ENCODE peak calls at places on chromosomes 6 and 20, in five cellular contexts. B is cardiac fibroblast, T is nephron progenitor cell, C is uterus, L is progenitor cell of endocrine pancreas. D is an unnamed sample.

GRCh38 chr6:42297661-42298060 is 80.0 kb upstream of the MRPS10 start:
- DNase-seq in B (no peak), T (no peak), C (no peak), L (no peak), D (no peak)

GRCh38 chr6:85124472-85125428 is 325.1 kb upstream of the NT5E start:
- DNase-seq in B (peak; percentile 65), T (no peak), C (no peak), L (no peak), D (no peak)

GRCh38 chr20:5689451-5689850 is 60.8 kb upstream of the SHLD1 start:
- DNase-seq in B (no peak), T (no peak), C (no peak), L (no peak), D (no peak)

GRCh38 chr6:19802656-19803055 is 34.5 kb upstream of the ID4 start:
- DNase-seq in B (no peak), T (no peak), C (no peak), L (no peak), D (no peak)

GRCh38 chr20:46801003-46801702 is 91.7 kb downstream of the SLC2A10 start:
- DNase-seq in B (no peak), T (no peak), C (no peak), L (no peak), D (no peak)

GRCh38 chr20:31698803-31699718 is 23.6 kb downstream of the BCL2L1 start:
- DNase-seq in B (peak; percentile 97), T (no peak), C (peak; percentile 25), L (no peak), D (no peak)

GRCh38 chr6:83590413-83590812 is 78.1 kb downstream of the PRSS35 start:
- DNase-seq in B (peak; percentile 63), T (no peak), C (no peak), L (no peak), D (no peak)

GRCh38 chr6:24522090-24522820 is 27.5 kb downstream of the ALDH5A1 start:
- DNase-seq in B (peak; percentile 5), T (peak; percentile 16), C (no peak), L (no peak), D (no peak)

GRCh38 chr20:44465001-44465560 is 10.6 kb upstream of the TTPAL start:
- DNase-seq in B (no peak), T (no peak), C (no peak), L (no peak), D (no peak)

GRCh38 chr6:168865-169455 is 123.3 kb upstream of the DUSP22 start:
- DNase-seq in B (peak; percentile 72), T (no peak), C (no peak), L (no peak), D (no peak)

GRCh38 chr6:142764306-142764705 is 180.7 kb downstream of the HIVEP2 start:
- DNase-seq in B (no peak), T (no peak), C (no peak), L (no peak), D (no peak)

GRCh38 chr20:58553841-58554240 is 38.6 kb upstream of the APCDD1L start:
- DNase-seq in B (no peak), T (no peak), C (peak; percentile 29), L (no peak), D (no peak)

GRCh38 chr6:65004283-65004682 is 702.7 kb downstream of the EYS start:
- DNase-seq in B (no peak), T (no peak), C (no peak), L (no peak), D (no peak)

GRCh38 chr6:71489736-71490135 is 201.1 kb downstream of the OGFRL1 start:
- DNase-seq in B (peak; percentile 91), T (no peak), C (no peak), L (no peak), D (no peak)

GRCh38 chr20:58708246-58708931 is 15.8 kb downstream of the NPEPL1 start:
- DNase-seq in B (no peak), T (no peak), C (peak; percentile 7), L (no peak), D (peak; percentile 0)

GRCh38 chr20:36274248-36274841 is 31.8 kb upstream of the DLGAP4 start:
- DNase-seq in B (no peak), T (no peak), C (no peak), L (no peak), D (peak; percentile 10)

GRCh38 chr6:113819169-113819830 is 37.8 kb upstream of the MARCKS start:
- DNase-seq in B (no peak), T (no peak), C (no peak), L (no peak), D (no peak)

GRCh38 chr6:100998111-100998510 is 117.0 kb upstream of the ASCC3 start:
- DNase-seq in B (peak; percentile 64), T (no peak), C (no peak), L (no peak), D (no peak)

GRCh38 chr6:162179196-162179951 is 548.2 kb downstream of the PRKN start:
- DNase-seq in B (no peak), T (no peak), C (no peak), L (no peak), D (no peak)

GRCh38 chr6:74870403-74870802 is 335.4 kb downstream of the COL12A1 start:
- DNase-seq in B (no peak), T (no peak), C (no peak), L (no peak), D (no peak)

GRCh38 chr6:167667204-167668018 is 159.3 kb upstream of the AFDN start:
- DNase-seq in B (no peak), T (no peak), C (no peak), L (no peak), D (no peak)

GRCh38 chr6:81331526-81331925 is 421.0 kb downstream of the TENT5A start:
- DNase-seq in B (peak; percentile 66), T (no peak), C (no peak), L (no peak), D (no peak)
- TF ChIP-seq CTCF in B (no peak), T (no peak), C (no peak), L (no peak), D (no peak)

GRCh38 chr6:150078788-150079187 is 9.9 kb upstream of the ULBP3 start:
- DNase-seq in B (no peak), T (no peak), C (no peak), L (no peak), D (no peak)

GRCh38 chr6:150079604-150080003 is 10.7 kb upstream of the ULBP3 start:
- DNase-seq in B (no peak), T (no peak), C (no peak), L (no peak), D (no peak)

GRCh38 chr6:150074651-150075416 is 5.9 kb upstream of the ULBP3 start:
- DNase-seq in B (peak; percentile 40), T (no peak), C (no peak), L (no peak), D (no peak)

GRCh38 chr6:150072201-150072600 is 3.3 kb upstream of the ULBP3 start:
- DNase-seq in B (peak; percentile 57), T (no peak), C (no peak), L (no peak), D (no peak)

DNA sequence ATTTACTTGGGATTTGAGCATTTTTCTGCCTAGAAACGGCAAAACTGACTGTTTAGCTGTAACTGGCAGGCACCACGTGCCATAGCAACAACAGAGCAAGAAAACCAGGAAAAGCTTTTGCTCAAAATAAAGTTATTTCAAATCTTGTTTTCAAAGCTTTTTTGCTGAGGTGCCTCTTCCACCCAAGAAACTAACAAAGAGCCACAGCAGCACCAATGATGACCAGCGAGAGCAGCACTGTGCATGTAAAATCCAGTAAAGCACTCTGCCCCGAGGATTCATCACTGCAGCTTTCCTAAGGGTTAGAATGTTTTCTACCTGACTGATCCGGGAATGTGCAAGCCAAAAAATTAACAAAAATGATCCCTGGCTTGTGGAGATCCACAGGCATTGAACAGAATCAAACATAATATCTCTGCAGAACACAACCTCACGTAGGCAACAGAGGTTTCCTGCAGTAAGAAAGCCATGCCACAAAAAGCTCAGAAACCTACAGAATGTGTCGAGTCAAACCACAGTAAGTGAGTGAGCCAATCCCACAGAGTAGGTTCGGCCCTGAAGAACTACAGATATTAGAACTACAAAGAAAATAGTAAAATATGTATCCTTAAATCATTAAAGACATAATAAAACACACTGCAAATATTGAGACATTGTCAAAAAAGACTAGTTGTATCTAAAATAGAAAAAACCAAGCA is 7.4 kb upstream of the ULBP3 start:
- DNase-seq in B (no peak), T (no peak), C (no peak), L (no peak), D (no peak)
- TF ChIP-seq CTCF in B (no peak), T (peak; percentile 20), C (no peak), L (peak; percentile 25), D (peak; percentile 37)

DNA sequence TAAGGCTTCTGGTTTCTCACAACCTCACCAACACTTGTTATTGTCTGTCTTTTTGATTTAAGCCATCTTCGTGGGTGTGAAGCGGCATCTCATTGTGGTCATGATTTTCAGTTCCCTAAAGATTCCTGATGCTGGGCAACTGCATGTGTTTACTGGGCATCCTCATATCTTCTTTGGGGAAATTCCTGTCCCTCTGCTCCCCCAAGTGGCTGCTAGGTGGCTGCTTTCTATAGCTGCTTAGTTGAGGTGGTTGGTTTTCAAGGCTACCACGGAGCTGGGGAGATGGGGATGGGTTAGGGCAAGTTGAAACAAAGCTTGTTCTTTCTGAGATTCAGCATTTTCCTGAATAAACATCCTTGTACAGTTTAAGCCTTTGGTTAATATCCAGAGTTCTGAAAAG is 403.9 kb upstream of the SULF2 start:
- DNase-seq in B (no peak), T (no peak), C (no peak), L (no peak), D (no peak)
- TF ChIP-seq CTCF in B (peak; percentile 7), T (no peak), C (peak; percentile 50), L (peak; percentile 8), D (peak; percentile 33)

GRCh38 chr6:5398530-5398929 is 137.2 kb downstream of the FARS2 start:
- DNase-seq in B (peak; percentile 74), T (no peak), C (no peak), L (no peak), D (no peak)
- TF ChIP-seq CTCF in B (peak; percentile 57), T (peak; percentile 38), C (peak; percentile 24), L (peak; percentile 44), D (peak; percentile 64)

GRCh38 chr6:52014391-52014790 is 73.0 kb downstream of the PKHD1 start:
- DNase-seq in B (no peak), T (no peak), C (no peak), L (no peak), D (no peak)
- TF ChIP-seq CTCF in B (no peak), T (no peak), C (no peak), L (no peak), D (no peak)

GRCh38 chr6:21850682-21851081 is 257.1 kb downstream of the SOX4 start:
- DNase-seq in B (no peak), T (no peak), C (no peak), L (no peak), D (no peak)
- TF ChIP-seq CTCF in B (no peak), T (no peak), C (no peak), L (no peak), D (no peak)

GRCh38 chr20:56542489-56543020 is 9.5 kb downstream of the FAM209B start:
- DNase-seq in B (no peak), T (no peak), C (no peak), L (no peak), D (no peak)
- TF ChIP-seq CTCF in B (no peak), T (no peak), C (no peak), L (no peak), D (no peak)

DNA sequence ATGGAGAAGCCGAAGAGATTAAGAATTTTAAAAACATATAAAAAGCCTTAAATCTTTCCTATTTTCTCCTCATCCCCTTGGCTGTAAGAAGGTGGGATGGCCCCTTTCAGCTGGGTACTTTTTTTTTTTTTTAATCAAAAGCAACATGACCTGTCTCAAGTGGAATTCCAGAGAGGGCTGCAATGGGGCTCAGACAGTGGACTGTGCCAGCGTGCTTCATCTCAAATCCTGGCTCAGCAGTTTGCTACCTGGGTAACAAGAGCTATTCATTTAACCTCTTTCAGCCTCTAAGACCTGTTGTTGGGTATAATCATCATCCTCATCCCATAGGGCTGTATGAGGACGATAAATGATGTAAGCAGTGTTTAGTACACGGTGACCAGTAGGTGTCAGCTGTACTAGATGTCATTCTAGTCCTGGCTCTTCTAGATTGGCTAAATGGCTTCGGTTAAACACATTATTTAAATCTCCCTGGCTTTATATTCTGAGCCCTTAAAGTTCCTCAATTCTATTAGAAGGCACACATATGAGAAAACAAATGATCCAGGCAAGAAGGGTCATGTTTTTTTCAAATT is 6.9 kb upstream of the PPP1R3G start:
- DNase-seq in B (peak; percentile 34), T (no peak), C (no peak), L (no peak), D (no peak)
- TF ChIP-seq CTCF in B (peak; percentile 4), T (no peak), C (no peak), L (no peak), D (no peak)

D was measured in neural crest cell.